ENCODE peak calls at places on chromosome 22, in eight cellular contexts. One of them, this sample, is unnamed.

GRCh38 chr22:46846154-46846831 is 83.8 kb downstream of the TBC1D22A start:
- DNase-seq in cardiac fibroblast: peak; percentile 42
- DNase-seq in renal cortical epithelial cell: no peak
- DNase-seq in NCI-H345: no peak
- DNase-seq in CD4-positive, CD25-positive, alpha-beta regulatory T cell: no peak
- DNase-seq in gastrocnemius medialis: no peak
- DNase-seq in T-cell: no peak
- DNase-seq in RPMI8226: no peak
- DNase-seq in this sample: no peak

GRCh38 chr22:21972293-21972779 is 10.3 kb downstream of the TOP3B start:
- DNase-seq in cardiac fibroblast: peak; percentile 46
- DNase-seq in renal cortical epithelial cell: no peak
- DNase-seq in NCI-H345: no peak
- DNase-seq in CD4-positive, CD25-positive, alpha-beta regulatory T cell: peak; percentile 20
- DNase-seq in gastrocnemius medialis: no peak
- DNase-seq in T-cell: peak; percentile 49
- DNase-seq in RPMI8226: peak; percentile 6
- DNase-seq in this sample: peak; percentile 1

GRCh38 chr22:23282089-23282501 is 101.8 kb downstream of the BCR start:
- DNase-seq in cardiac fibroblast: peak; percentile 78
- DNase-seq in renal cortical epithelial cell: peak; percentile 88
- DNase-seq in NCI-H345: no peak
- DNase-seq in CD4-positive, CD25-positive, alpha-beta regulatory T cell: no peak
- DNase-seq in gastrocnemius medialis: no peak
- DNase-seq in T-cell: no peak
- DNase-seq in RPMI8226: no peak
- DNase-seq in this sample: no peak

GRCh38 chr22:39097098-39098020 is at the start of gene APOBEC3H:
- DNase-seq in cardiac fibroblast: no peak
- DNase-seq in renal cortical epithelial cell: peak; percentile 9
- DNase-seq in NCI-H345: no peak
- DNase-seq in CD4-positive, CD25-positive, alpha-beta regulatory T cell: no peak
- DNase-seq in gastrocnemius medialis: no peak
- DNase-seq in T-cell: no peak
- DNase-seq in RPMI8226: peak; percentile 91
- DNase-seq in this sample: no peak

GRCh38 chr22:36953239-36954080 is 40.0 kb downstream of the CSF2RB start:
- DNase-seq in cardiac fibroblast: no peak
- DNase-seq in renal cortical epithelial cell: no peak
- DNase-seq in NCI-H345: no peak
- DNase-seq in CD4-positive, CD25-positive, alpha-beta regulatory T cell: no peak
- DNase-seq in gastrocnemius medialis: no peak
- DNase-seq in T-cell: no peak
- DNase-seq in RPMI8226: no peak
- DNase-seq in this sample: no peak

GRCh38 chr22:44037519-44038370 is 13.6 kb downstream of the PARVB start:
- DNase-seq in cardiac fibroblast: peak; percentile 95
- DNase-seq in renal cortical epithelial cell: peak; percentile 90
- DNase-seq in NCI-H345: no peak
- DNase-seq in CD4-positive, CD25-positive, alpha-beta regulatory T cell: no peak
- DNase-seq in gastrocnemius medialis: peak; percentile 85
- DNase-seq in T-cell: no peak
- DNase-seq in RPMI8226: no peak
- DNase-seq in this sample: no peak

GRCh38 chr22:49099496-49100124 is 728.1 kb downstream of the BRD1 start:
- DNase-seq in cardiac fibroblast: no peak
- DNase-seq in renal cortical epithelial cell: no peak
- DNase-seq in NCI-H345: no peak
- DNase-seq in CD4-positive, CD25-positive, alpha-beta regulatory T cell: no peak
- DNase-seq in gastrocnemius medialis: no peak
- DNase-seq in T-cell: no peak
- DNase-seq in RPMI8226: no peak
- DNase-seq in this sample: no peak

GRCh38 chr22:31127181-31127772 is 4.5 kb downstream of the INPP5J start:
- DNase-seq in cardiac fibroblast: no peak
- DNase-seq in renal cortical epithelial cell: no peak
- DNase-seq in NCI-H345: no peak
- DNase-seq in CD4-positive, CD25-positive, alpha-beta regulatory T cell: no peak
- DNase-seq in gastrocnemius medialis: no peak
- DNase-seq in T-cell: no peak
- DNase-seq in RPMI8226: no peak
- DNase-seq in this sample: no peak

GRCh38 chr22:36585841-36586240 is 56.9 kb upstream of the EIF3D start:
- DNase-seq in cardiac fibroblast: no peak
- DNase-seq in renal cortical epithelial cell: no peak
- DNase-seq in NCI-H345: peak; percentile 72
- DNase-seq in CD4-positive, CD25-positive, alpha-beta regulatory T cell: no peak
- DNase-seq in gastrocnemius medialis: no peak
- DNase-seq in T-cell: no peak
- DNase-seq in RPMI8226: no peak
- DNase-seq in this sample: peak; percentile 5

GRCh38 chr22:45510376-45511232 is 7.9 kb downstream of the FBLN1 start:
- DNase-seq in cardiac fibroblast: no peak
- DNase-seq in renal cortical epithelial cell: no peak
- DNase-seq in NCI-H345: no peak
- DNase-seq in CD4-positive, CD25-positive, alpha-beta regulatory T cell: no peak
- DNase-seq in gastrocnemius medialis: no peak
- DNase-seq in T-cell: no peak
- DNase-seq in RPMI8226: peak; percentile 2
- DNase-seq in this sample: no peak

GRCh38 chr22:37735054-37735453 is 38.2 kb downstream of the TRIOBP start:
- DNase-seq in cardiac fibroblast: peak; percentile 42
- DNase-seq in renal cortical epithelial cell: no peak
- DNase-seq in NCI-H345: no peak
- DNase-seq in CD4-positive, CD25-positive, alpha-beta regulatory T cell: no peak
- DNase-seq in gastrocnemius medialis: no peak
- DNase-seq in T-cell: no peak
- DNase-seq in RPMI8226: no peak
- DNase-seq in this sample: peak; percentile 1

GRCh38 chr22:37270928-37271650 is 11.2 kb upstream of the CYTH4 start:
- DNase-seq in cardiac fibroblast: peak; percentile 54
- DNase-seq in renal cortical epithelial cell: no peak
- DNase-seq in NCI-H345: no peak
- DNase-seq in CD4-positive, CD25-positive, alpha-beta regulatory T cell: no peak
- DNase-seq in gastrocnemius medialis: no peak
- DNase-seq in T-cell: no peak
- DNase-seq in RPMI8226: no peak
- DNase-seq in this sample: no peak

GRCh38 chr22:41240377-41241132 is at the start of gene CHADL:
- DNase-seq in cardiac fibroblast: no peak
- DNase-seq in renal cortical epithelial cell: no peak
- DNase-seq in NCI-H345: peak; percentile 10
- DNase-seq in CD4-positive, CD25-positive, alpha-beta regulatory T cell: no peak
- DNase-seq in gastrocnemius medialis: no peak
- DNase-seq in T-cell: no peak
- DNase-seq in RPMI8226: no peak
- DNase-seq in this sample: no peak

GRCh38 chr22:29306830-29307657 is 594 bp downstream of the GAS2L1 start:
- DNase-seq in cardiac fibroblast: peak; percentile 70
- DNase-seq in renal cortical epithelial cell: no peak
- DNase-seq in NCI-H345: peak; percentile 68
- DNase-seq in CD4-positive, CD25-positive, alpha-beta regulatory T cell: no peak
- DNase-seq in gastrocnemius medialis: peak; percentile 66
- DNase-seq in T-cell: no peak
- DNase-seq in RPMI8226: peak; percentile 72
- DNase-seq in this sample: peak; percentile 59

GRCh38 chr22:25197335-25197734 is 2.3 kb upstream of the CRYBB3 start:
- DNase-seq in cardiac fibroblast: no peak
- DNase-seq in renal cortical epithelial cell: no peak
- DNase-seq in NCI-H345: no peak
- DNase-seq in CD4-positive, CD25-positive, alpha-beta regulatory T cell: no peak
- DNase-seq in gastrocnemius medialis: no peak
- DNase-seq in T-cell: no peak
- DNase-seq in RPMI8226: no peak
- DNase-seq in this sample: no peak

GRCh38 chr22:48517039-48518030 is 1310.3 kb downstream of the BRD1 start:
- DNase-seq in cardiac fibroblast: no peak
- DNase-seq in renal cortical epithelial cell: no peak
- DNase-seq in NCI-H345: no peak
- DNase-seq in CD4-positive, CD25-positive, alpha-beta regulatory T cell: no peak
- DNase-seq in gastrocnemius medialis: no peak
- DNase-seq in T-cell: no peak
- DNase-seq in RPMI8226: peak; percentile 25
- DNase-seq in this sample: no peak

GRCh38 chr22:41563051-41563711 is 2.4 kb downstream of the CSDC2 start:
- DNase-seq in cardiac fibroblast: peak; percentile 74
- DNase-seq in renal cortical epithelial cell: peak; percentile 91
- DNase-seq in NCI-H345: no peak
- DNase-seq in CD4-positive, CD25-positive, alpha-beta regulatory T cell: no peak
- DNase-seq in gastrocnemius medialis: no peak
- DNase-seq in T-cell: no peak
- DNase-seq in RPMI8226: no peak
- DNase-seq in this sample: no peak

GRCh38 chr22:30485362-30485988 is 13.7 kb upstream of the SEC14L3 start:
- DNase-seq in cardiac fibroblast: peak; percentile 63
- DNase-seq in renal cortical epithelial cell: peak; percentile 13
- DNase-seq in NCI-H345: peak; percentile 10
- DNase-seq in CD4-positive, CD25-positive, alpha-beta regulatory T cell: peak; percentile 63
- DNase-seq in gastrocnemius medialis: peak; percentile 9
- DNase-seq in T-cell: peak; percentile 74
- DNase-seq in RPMI8226: peak; percentile 69
- DNase-seq in this sample: peak; percentile 46

This sample was measured in NCI-H1417.